ENCODE peak calls at places on chromosomes 2 and 18, in eight cellular contexts. One of them, this sample, is unnamed.

GRCh38 chr2:240781471-240782220 is 38.4 kb downstream of the KIF1A start:
- DNase-seq in colonic mucosa: no peak
- DNase-seq in CD8-positive, alpha-beta memory T cell: peak; percentile 28
- DNase-seq in tibial artery: no peak
- DNase-seq in astrocyte: no peak
- DNase-seq in Peyer's patch: no peak
- DNase-seq in cardiac muscle cell: no peak
- DNase-seq in lung: no peak
- DNase-seq in this sample: peak; percentile 46

GRCh38 chr2:174663572-174663971 is 66.0 kb upstream of the WIPF1 start:
- DNase-seq in CD8-positive, alpha-beta memory T cell: no peak
- DNase-seq in astrocyte: peak; percentile 48
- DNase-seq in colonic mucosa: no peak
- DNase-seq in lung: no peak
- DNase-seq in cardiac muscle cell: peak; percentile 65
- DNase-seq in Peyer's patch: no peak
- DNase-seq in tibial artery: peak; percentile 79
- DNase-seq in this sample: no peak

GRCh38 chr2:196233033-196233807 is 61.8 kb upstream of the STK17B start:
- DNase-seq in colonic mucosa: peak; percentile 48
- DNase-seq in tibial artery: no peak
- DNase-seq in lung: peak; percentile 45
- DNase-seq in Peyer's patch: no peak
- DNase-seq in CD8-positive, alpha-beta memory T cell: no peak
- DNase-seq in astrocyte: peak; percentile 84
- DNase-seq in cardiac muscle cell: peak; percentile 62
- DNase-seq in this sample: no peak

GRCh38 chr2:231037202-231037730 is at the start of gene C2orf72:
- DNase-seq in tibial artery: no peak
- DNase-seq in colonic mucosa: no peak
- DNase-seq in astrocyte: no peak
- DNase-seq in lung: no peak
- DNase-seq in cardiac muscle cell: peak; percentile 6
- DNase-seq in CD8-positive, alpha-beta memory T cell: no peak
- DNase-seq in Peyer's patch: peak; percentile 69
- DNase-seq in this sample: no peak

GRCh38 chr2:7405861-7406715 is 488.9 kb downstream of the RNF144A start:
- DNase-seq in colonic mucosa: no peak
- DNase-seq in lung: no peak
- DNase-seq in Peyer's patch: no peak
- DNase-seq in CD8-positive, alpha-beta memory T cell: no peak
- DNase-seq in tibial artery: no peak
- DNase-seq in cardiac muscle cell: peak; percentile 5
- DNase-seq in astrocyte: no peak
- DNase-seq in this sample: no peak

GRCh38 chr18:57789105-57789504 is 14.0 kb downstream of the ATP8B1 start:
- DNase-seq in CD8-positive, alpha-beta memory T cell: no peak
- DNase-seq in Peyer's patch: no peak
- DNase-seq in colonic mucosa: no peak
- DNase-seq in cardiac muscle cell: peak; percentile 41
- DNase-seq in lung: no peak
- DNase-seq in tibial artery: no peak
- DNase-seq in astrocyte: peak; percentile 68
- DNase-seq in this sample: no peak

GRCh38 chr18:1488394-1488793 is 583.7 kb downstream of the ADCYAP1 start:
- DNase-seq in cardiac muscle cell: no peak
- DNase-seq in Peyer's patch: no peak
- DNase-seq in CD8-positive, alpha-beta memory T cell: no peak
- DNase-seq in tibial artery: no peak
- DNase-seq in lung: no peak
- DNase-seq in astrocyte: no peak
- DNase-seq in colonic mucosa: no peak
- DNase-seq in this sample: no peak

GRCh38 chr2:65370387-65371093 is 61.9 kb downstream of the SPRED2 start:
- DNase-seq in colonic mucosa: peak; percentile 9
- DNase-seq in cardiac muscle cell: peak; percentile 46
- DNase-seq in tibial artery: no peak
- DNase-seq in CD8-positive, alpha-beta memory T cell: no peak
- DNase-seq in lung: no peak
- DNase-seq in Peyer's patch: no peak
- DNase-seq in astrocyte: no peak
- DNase-seq in this sample: no peak

GRCh38 chr18:46213295-46213694 is 109.1 kb downstream of the HAUS1 start:
- DNase-seq in CD8-positive, alpha-beta memory T cell: no peak
- DNase-seq in cardiac muscle cell: peak; percentile 40
- DNase-seq in colonic mucosa: no peak
- DNase-seq in lung: no peak
- DNase-seq in Peyer's patch: no peak
- DNase-seq in astrocyte: no peak
- DNase-seq in tibial artery: no peak
- DNase-seq in this sample: no peak

GRCh38 chr2:230907361-230908093 is 17.5 kb downstream of the GPR55 start:
- DNase-seq in CD8-positive, alpha-beta memory T cell: no peak
- DNase-seq in tibial artery: peak; percentile 61
- DNase-seq in lung: no peak
- DNase-seq in cardiac muscle cell: no peak
- DNase-seq in colonic mucosa: no peak
- DNase-seq in Peyer's patch: no peak
- DNase-seq in astrocyte: no peak
- DNase-seq in this sample: no peak

GRCh38 chr2:38945372-38945771 is 55.7 kb downstream of the ARHGEF33 start:
- DNase-seq in cardiac muscle cell: no peak
- DNase-seq in Peyer's patch: no peak
- DNase-seq in astrocyte: no peak
- DNase-seq in lung: no peak
- DNase-seq in colonic mucosa: no peak
- DNase-seq in tibial artery: no peak
- DNase-seq in CD8-positive, alpha-beta memory T cell: no peak
- DNase-seq in this sample: no peak

GRCh38 chr2:7994397-7994951 is 687.4 kb upstream of the ID2 start:
- DNase-seq in CD8-positive, alpha-beta memory T cell: no peak
- DNase-seq in tibial artery: no peak
- DNase-seq in colonic mucosa: no peak
- DNase-seq in astrocyte: no peak
- DNase-seq in lung: no peak
- DNase-seq in Peyer's patch: no peak
- DNase-seq in cardiac muscle cell: no peak
- DNase-seq in this sample: peak; percentile 74

GRCh38 chr2:186440506-186440905 is 45.6 kb upstream of the ZC3H15 start:
- DNase-seq in CD8-positive, alpha-beta memory T cell: no peak
- DNase-seq in colonic mucosa: no peak
- DNase-seq in lung: no peak
- DNase-seq in Peyer's patch: no peak
- DNase-seq in cardiac muscle cell: peak; percentile 3
- DNase-seq in astrocyte: no peak
- DNase-seq in tibial artery: no peak
- DNase-seq in this sample: no peak

GRCh38 chr18:57210101-57210661 is 63.3 kb downstream of the BOD1L2 start:
- DNase-seq in colonic mucosa: peak; percentile 64
- DNase-seq in astrocyte: peak; percentile 63
- DNase-seq in lung: no peak
- DNase-seq in Peyer's patch: peak; percentile 81
- DNase-seq in tibial artery: no peak
- DNase-seq in CD8-positive, alpha-beta memory T cell: no peak
- DNase-seq in cardiac muscle cell: peak; percentile 67
- DNase-seq in this sample: peak; percentile 58

GRCh38 chr2:158963036-158963435 is 5.4 kb upstream of the TANC1 start:
- DNase-seq in tibial artery: no peak
- DNase-seq in astrocyte: no peak
- DNase-seq in colonic mucosa: no peak
- DNase-seq in CD8-positive, alpha-beta memory T cell: no peak
- DNase-seq in lung: no peak
- DNase-seq in cardiac muscle cell: no peak
- DNase-seq in Peyer's patch: no peak
- DNase-seq in this sample: no peak

GRCh38 chr2:222054813-222055212 is 244.0 kb downstream of the PAX3 start:
- DNase-seq in tibial artery: no peak
- DNase-seq in cardiac muscle cell: no peak
- DNase-seq in colonic mucosa: no peak
- DNase-seq in Peyer's patch: no peak
- DNase-seq in CD8-positive, alpha-beta memory T cell: no peak
- DNase-seq in astrocyte: no peak
- DNase-seq in lung: no peak
- DNase-seq in this sample: no peak
- H3K27me3 ChIP-seq in tibial artery: peaks cover 34% of the 10 kb centered on the region
- H3K27me3 ChIP-seq in cardiac muscle cell: peaks cover 24% of the 10 kb centered on the region
- H3K27me3 ChIP-seq in colonic mucosa: no peaks in the 10 kb centered on the region
- H3K27me3 ChIP-seq in Peyer's patch: no peaks in the 10 kb centered on the region
- H3K27me3 ChIP-seq in CD8-positive, alpha-beta memory T cell: no peaks in the 10 kb centered on the region
- H3K27me3 ChIP-seq in astrocyte: peaks cover 34% of the 10 kb centered on the region
- H3K27me3 ChIP-seq in lung: no peaks in the 10 kb centered on the region
- H3K27me3 ChIP-seq in this sample: peaks cover 5% of the 10 kb centered on the region

DNA sequence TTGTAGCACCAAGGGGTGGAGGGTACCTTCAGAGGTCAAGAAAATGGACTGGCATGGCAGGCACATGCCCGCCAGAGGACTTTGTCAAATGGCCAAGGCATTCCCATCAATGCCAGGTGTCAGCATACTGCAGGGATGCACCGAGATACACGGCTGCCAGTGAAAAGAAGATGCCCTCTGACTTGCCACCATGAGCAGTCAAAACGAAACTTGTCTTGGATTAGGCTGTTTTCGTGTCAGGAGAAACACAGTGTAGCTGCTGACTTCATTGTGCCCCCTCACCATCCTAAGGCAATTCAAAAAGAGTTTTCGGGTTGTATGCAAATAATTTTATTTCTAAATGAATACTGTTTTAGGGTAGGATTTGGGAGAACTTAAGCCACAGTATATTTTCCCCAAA is 181.5 kb downstream of the NAPG start:
- DNase-seq in Peyer's patch: no peak
- DNase-seq in astrocyte: no peak
- DNase-seq in CD8-positive, alpha-beta memory T cell: no peak
- DNase-seq in colonic mucosa: no peak
- DNase-seq in cardiac muscle cell: no peak
- DNase-seq in tibial artery: no peak
- DNase-seq in lung: no peak
- DNase-seq in this sample: no peak
- H3K27me3 ChIP-seq in Peyer's patch: no peaks in the 10 kb centered on the region
- H3K27me3 ChIP-seq in astrocyte: no peaks in the 10 kb centered on the region
- H3K27me3 ChIP-seq in CD8-positive, alpha-beta memory T cell: no peaks in the 10 kb centered on the region
- H3K27me3 ChIP-seq in colonic mucosa: no peaks in the 10 kb centered on the region
- H3K27me3 ChIP-seq in cardiac muscle cell: no peaks in the 10 kb centered on the region
- H3K27me3 ChIP-seq in tibial artery: no peaks in the 10 kb centered on the region
- H3K27me3 ChIP-seq in lung: no peaks in the 10 kb centered on the region
- H3K27me3 ChIP-seq in this sample: no peaks in the 10 kb centered on the region

DNA sequence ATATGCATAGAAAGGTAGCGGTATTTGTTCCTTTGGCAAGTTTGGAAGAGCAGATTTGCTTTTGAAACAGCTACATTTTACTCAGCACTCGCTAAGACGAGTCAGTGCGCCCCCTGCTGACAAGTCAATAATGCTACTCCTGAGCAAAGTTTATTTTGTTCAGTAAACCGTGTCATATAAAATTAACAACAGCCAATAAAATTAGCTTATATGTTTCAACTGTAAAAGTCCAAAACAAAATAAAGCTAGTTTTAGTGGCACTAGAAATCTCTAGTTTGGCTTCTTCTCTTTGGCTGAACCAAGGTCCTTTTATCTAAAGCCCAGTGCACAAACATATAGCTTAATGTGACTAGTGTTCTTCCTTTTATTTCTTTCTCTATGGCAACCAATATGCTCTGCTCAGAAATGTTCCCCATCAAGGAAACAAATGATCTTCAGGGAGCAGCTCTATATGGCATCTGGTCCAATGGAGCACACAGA is 4.3 kb upstream of the POU3F3 start:
- DNase-seq in cardiac muscle cell: peak; percentile 77
- DNase-seq in lung: peak; percentile 58
- DNase-seq in CD8-positive, alpha-beta memory T cell: no peak
- DNase-seq in tibial artery: no peak
- DNase-seq in colonic mucosa: peak; percentile 61
- DNase-seq in astrocyte: peak; percentile 66
- DNase-seq in Peyer's patch: peak; percentile 71
- DNase-seq in this sample: peak; percentile 68
- H3K27me3 ChIP-seq in cardiac muscle cell: peaks cover 100% of the 10 kb centered on the region
- H3K27me3 ChIP-seq in lung: peaks cover 11% of the 10 kb centered on the region
- H3K27me3 ChIP-seq in CD8-positive, alpha-beta memory T cell: peaks cover 48% of the 10 kb centered on the region
- H3K27me3 ChIP-seq in tibial artery: peaks cover 92% of the 10 kb centered on the region
- H3K27me3 ChIP-seq in colonic mucosa: peaks cover 96% of the 10 kb centered on the region
- H3K27me3 ChIP-seq in astrocyte: peaks cover 44% of the 10 kb centered on the region
- H3K27me3 ChIP-seq in Peyer's patch: no peaks in the 10 kb centered on the region
- H3K27me3 ChIP-seq in this sample: peaks cover 5% of the 10 kb centered on the region

GRCh38 chr2:218985325-218986091 is 524 bp upstream of the FEV start:
- DNase-seq in Peyer's patch: peak; percentile 39
- DNase-seq in cardiac muscle cell: no peak
- DNase-seq in astrocyte: no peak
- DNase-seq in CD8-positive, alpha-beta memory T cell: no peak
- DNase-seq in lung: no peak
- DNase-seq in tibial artery: no peak
- DNase-seq in colonic mucosa: no peak
- DNase-seq in this sample: no peak
- H3K27me3 ChIP-seq in Peyer's patch: peaks cover 3% of the 10 kb centered on the region
- H3K27me3 ChIP-seq in cardiac muscle cell: peaks cover 100% of the 10 kb centered on the region
- H3K27me3 ChIP-seq in astrocyte: peaks cover 82% of the 10 kb centered on the region
- H3K27me3 ChIP-seq in CD8-positive, alpha-beta memory T cell: peaks cover 73% of the 10 kb centered on the region
- H3K27me3 ChIP-seq in lung: peaks cover 18% of the 10 kb centered on the region
- H3K27me3 ChIP-seq in tibial artery: peaks cover 100% of the 10 kb centered on the region
- H3K27me3 ChIP-seq in colonic mucosa: peaks cover 95% of the 10 kb centered on the region
- H3K27me3 ChIP-seq in this sample: no peaks in the 10 kb centered on the region

GRCh38 chr2:100041385-100041784 is 101.0 kb downstream of the AFF3 start:
- DNase-seq in Peyer's patch: no peak
- DNase-seq in astrocyte: no peak
- DNase-seq in CD8-positive, alpha-beta memory T cell: no peak
- DNase-seq in cardiac muscle cell: no peak
- DNase-seq in colonic mucosa: no peak
- DNase-seq in lung: no peak
- DNase-seq in tibial artery: no peak
- DNase-seq in this sample: no peak

GRCh38 chr2:100042559-100042958 is 99.8 kb downstream of the AFF3 start:
- DNase-seq in cardiac muscle cell: no peak
- DNase-seq in astrocyte: no peak
- DNase-seq in colonic mucosa: no peak
- DNase-seq in CD8-positive, alpha-beta memory T cell: no peak
- DNase-seq in Peyer's patch: no peak
- DNase-seq in lung: no peak
- DNase-seq in tibial artery: no peak
- DNase-seq in this sample: no peak

GRCh38 chr2:100043246-100043890 is 99.0 kb downstream of the AFF3 start:
- DNase-seq in tibial artery: no peak
- DNase-seq in astrocyte: no peak
- DNase-seq in cardiac muscle cell: no peak
- DNase-seq in colonic mucosa: no peak
- DNase-seq in CD8-positive, alpha-beta memory T cell: no peak
- DNase-seq in lung: no peak
- DNase-seq in Peyer's patch: no peak
- DNase-seq in this sample: no peak

GRCh38 chr2:100041946-100042345 is 100.4 kb downstream of the AFF3 start:
- DNase-seq in lung: no peak
- DNase-seq in colonic mucosa: no peak
- DNase-seq in cardiac muscle cell: no peak
- DNase-seq in Peyer's patch: no peak
- DNase-seq in astrocyte: no peak
- DNase-seq in CD8-positive, alpha-beta memory T cell: no peak
- DNase-seq in tibial artery: no peak
- DNase-seq in this sample: no peak

DNA sequence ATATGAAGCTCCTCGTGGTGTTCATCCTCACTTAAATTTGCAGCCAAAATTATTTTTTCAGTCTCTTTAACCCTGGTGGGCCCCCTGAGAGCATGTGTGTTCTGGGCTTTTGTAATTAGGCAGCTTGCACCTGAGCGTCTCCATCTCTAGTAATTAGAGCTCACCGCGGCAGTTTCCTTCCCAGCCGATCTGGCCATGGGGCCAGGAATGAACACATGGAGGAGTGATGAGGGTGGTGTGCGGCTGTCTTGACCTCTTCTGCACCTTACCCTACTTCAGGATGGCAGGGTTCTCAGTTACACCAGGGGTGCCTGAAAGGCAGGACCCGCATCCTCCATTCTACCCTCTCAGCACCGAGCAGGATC is 98.5 kb downstream of the AFF3 start:
- DNase-seq in cardiac muscle cell: no peak
- DNase-seq in lung: no peak
- DNase-seq in colonic mucosa: no peak
- DNase-seq in astrocyte: no peak
- DNase-seq in CD8-positive, alpha-beta memory T cell: no peak
- DNase-seq in Peyer's patch: no peak
- DNase-seq in tibial artery: no peak
- DNase-seq in this sample: no peak
- H3K27me3 ChIP-seq in cardiac muscle cell: no peaks in the 10 kb centered on the region
- H3K27me3 ChIP-seq in lung: no peaks in the 10 kb centered on the region
- H3K27me3 ChIP-seq in colonic mucosa: no peaks in the 10 kb centered on the region
- H3K27me3 ChIP-seq in astrocyte: no peaks in the 10 kb centered on the region
- H3K27me3 ChIP-seq in CD8-positive, alpha-beta memory T cell: no peaks in the 10 kb centered on the region
- H3K27me3 ChIP-seq in Peyer's patch: no peaks in the 10 kb centered on the region
- H3K27me3 ChIP-seq in tibial artery: no peaks in the 10 kb centered on the region
- H3K27me3 ChIP-seq in this sample: no peaks in the 10 kb centered on the region

This sample was measured in right cardiac atrium.